ENCODE peak calls at places on chromosomes 5 and 9, in four cellular contexts. One of them, this sample, is unnamed.

GRCh38 chr5:152560508-152561137 is 155.5 kb upstream of the NMUR2 start:
- DNase-seq in effector memory CD4-positive, alpha-beta T cell: no peak
- DNase-seq in stimulated activated CD8-positive, alpha-beta memory T cell treated with anti-CD3 and anti-CD28 coated beads, Interleukin-7, amount 100 ng/mL, for 1 hour: no peak
- DNase-seq in activated CD4-positive, alpha-beta T cell treated with anti-CD3 and anti-CD28 coated beads, Interleukin-2, amount 50 U/mL, for 48 hours: peak
- DNase-seq in this sample: peak

GRCh38 chr5:45578270-45578669 is 117.9 kb downstream of the HCN1 start:
- DNase-seq in effector memory CD4-positive, alpha-beta T cell: no peak
- DNase-seq in stimulated activated CD8-positive, alpha-beta memory T cell treated with anti-CD3 and anti-CD28 coated beads, Interleukin-7, amount 100 ng/mL, for 1 hour: no peak
- DNase-seq in activated CD4-positive, alpha-beta T cell treated with anti-CD3 and anti-CD28 coated beads, Interleukin-2, amount 50 U/mL, for 48 hours: no peak
- DNase-seq in this sample: no peak

GRCh38 chr5:168843998-168844374 is 264.8 kb upstream of the PANK3 start:
- DNase-seq in effector memory CD4-positive, alpha-beta T cell: no peak
- DNase-seq in stimulated activated CD8-positive, alpha-beta memory T cell treated with anti-CD3 and anti-CD28 coated beads, Interleukin-7, amount 100 ng/mL, for 1 hour: no peak
- DNase-seq in activated CD4-positive, alpha-beta T cell treated with anti-CD3 and anti-CD28 coated beads, Interleukin-2, amount 50 U/mL, for 48 hours: no peak
- DNase-seq in this sample: no peak

GRCh38 chr9:105818903-105819302 is 124.6 kb downstream of the TMEM38B start:
- DNase-seq in effector memory CD4-positive, alpha-beta T cell: no peak
- DNase-seq in stimulated activated CD8-positive, alpha-beta memory T cell treated with anti-CD3 and anti-CD28 coated beads, Interleukin-7, amount 100 ng/mL, for 1 hour: no peak
- DNase-seq in activated CD4-positive, alpha-beta T cell treated with anti-CD3 and anti-CD28 coated beads, Interleukin-2, amount 50 U/mL, for 48 hours: no peak
- DNase-seq in this sample: no peak

GRCh38 chr5:151694035-151694485 is 7.3 kb upstream of the SPARC start:
- DNase-seq in effector memory CD4-positive, alpha-beta T cell: no peak
- DNase-seq in stimulated activated CD8-positive, alpha-beta memory T cell treated with anti-CD3 and anti-CD28 coated beads, Interleukin-7, amount 100 ng/mL, for 1 hour: no peak
- DNase-seq in activated CD4-positive, alpha-beta T cell treated with anti-CD3 and anti-CD28 coated beads, Interleukin-2, amount 50 U/mL, for 48 hours: no peak
- DNase-seq in this sample: no peak

GRCh38 chr9:30239875-30240274 is 2144.6 kb upstream of the ACO1 start:
- DNase-seq in effector memory CD4-positive, alpha-beta T cell: no peak
- DNase-seq in stimulated activated CD8-positive, alpha-beta memory T cell treated with anti-CD3 and anti-CD28 coated beads, Interleukin-7, amount 100 ng/mL, for 1 hour: no peak
- DNase-seq in activated CD4-positive, alpha-beta T cell treated with anti-CD3 and anti-CD28 coated beads, Interleukin-2, amount 50 U/mL, for 48 hours: no peak
- DNase-seq in this sample: no peak

GRCh38 chr5:163458778-163459405 is 1.0 kb downstream of the NUDCD2 start:
- DNase-seq in effector memory CD4-positive, alpha-beta T cell: no peak
- DNase-seq in stimulated activated CD8-positive, alpha-beta memory T cell treated with anti-CD3 and anti-CD28 coated beads, Interleukin-7, amount 100 ng/mL, for 1 hour: no peak
- DNase-seq in activated CD4-positive, alpha-beta T cell treated with anti-CD3 and anti-CD28 coated beads, Interleukin-2, amount 50 U/mL, for 48 hours: no peak
- DNase-seq in this sample: no peak

GRCh38 chr5:68818870-68819269 is 274.9 kb upstream of the SLC30A5 start:
- DNase-seq in effector memory CD4-positive, alpha-beta T cell: no peak
- DNase-seq in stimulated activated CD8-positive, alpha-beta memory T cell treated with anti-CD3 and anti-CD28 coated beads, Interleukin-7, amount 100 ng/mL, for 1 hour: no peak
- DNase-seq in activated CD4-positive, alpha-beta T cell treated with anti-CD3 and anti-CD28 coated beads, Interleukin-2, amount 50 U/mL, for 48 hours: no peak
- DNase-seq in this sample: no peak

GRCh38 chr9:89865981-89866380 is 261.2 kb downstream of the GADD45G start:
- DNase-seq in effector memory CD4-positive, alpha-beta T cell: no peak
- DNase-seq in stimulated activated CD8-positive, alpha-beta memory T cell treated with anti-CD3 and anti-CD28 coated beads, Interleukin-7, amount 100 ng/mL, for 1 hour: no peak
- DNase-seq in activated CD4-positive, alpha-beta T cell treated with anti-CD3 and anti-CD28 coated beads, Interleukin-2, amount 50 U/mL, for 48 hours: no peak
- DNase-seq in this sample: no peak

GRCh38 chr5:65142511-65143011 is 339.2 kb downstream of the ADAMTS6 start:
- DNase-seq in effector memory CD4-positive, alpha-beta T cell: no peak
- DNase-seq in stimulated activated CD8-positive, alpha-beta memory T cell treated with anti-CD3 and anti-CD28 coated beads, Interleukin-7, amount 100 ng/mL, for 1 hour: no peak
- DNase-seq in activated CD4-positive, alpha-beta T cell treated with anti-CD3 and anti-CD28 coated beads, Interleukin-2, amount 50 U/mL, for 48 hours: no peak
- DNase-seq in this sample: no peak

GRCh38 chr5:132209901-132210545 is 17.6 kb downstream of the P4HA2 start:
- DNase-seq in effector memory CD4-positive, alpha-beta T cell: no peak
- DNase-seq in stimulated activated CD8-positive, alpha-beta memory T cell treated with anti-CD3 and anti-CD28 coated beads, Interleukin-7, amount 100 ng/mL, for 1 hour: no peak
- DNase-seq in activated CD4-positive, alpha-beta T cell treated with anti-CD3 and anti-CD28 coated beads, Interleukin-2, amount 50 U/mL, for 48 hours: no peak
- DNase-seq in this sample: no peak

GRCh38 chr9:92467511-92467910 is 14.8 kb downstream of the ASPN start:
- DNase-seq in effector memory CD4-positive, alpha-beta T cell: no peak
- DNase-seq in stimulated activated CD8-positive, alpha-beta memory T cell treated with anti-CD3 and anti-CD28 coated beads, Interleukin-7, amount 100 ng/mL, for 1 hour: no peak
- DNase-seq in activated CD4-positive, alpha-beta T cell treated with anti-CD3 and anti-CD28 coated beads, Interleukin-2, amount 50 U/mL, for 48 hours: no peak
- DNase-seq in this sample: no peak

GRCh38 chr5:33068786-33069185 is 357.7 kb downstream of the NPR3 start:
- DNase-seq in effector memory CD4-positive, alpha-beta T cell: no peak
- DNase-seq in stimulated activated CD8-positive, alpha-beta memory T cell treated with anti-CD3 and anti-CD28 coated beads, Interleukin-7, amount 100 ng/mL, for 1 hour: no peak
- DNase-seq in activated CD4-positive, alpha-beta T cell treated with anti-CD3 and anti-CD28 coated beads, Interleukin-2, amount 50 U/mL, for 48 hours: no peak
- DNase-seq in this sample: no peak

This sample was measured in effector CD4-positive, alpha-beta T cell.